ENCODE peak calls at places on chromosomes 11 and 22, in nine cellular contexts. Z, X, V, C, K, H, W, U and J are unnamed samples.
A peak's percentile ranks its signal among the peaks of the same experiment; 100 is the strongest.

GRCh38 chr22:48832592-48832991 is 995.1 kb downstream of the BRD1 start:
- DNase-seq in W (no peak), X (no peak), H (no peak), K (no peak), C (no peak), Z (no peak), U (no peak), V (no peak), J (no peak)

GRCh38 chr22:17706451-17706900 is 67.8 kb downstream of the BID start:
- DNase-seq in W (peak; percentile 52), C (no peak), Z (peak; percentile 68), H (peak; percentile 84), U (no peak), X (peak; percentile 18), K (peak; percentile 6), V (peak; percentile 18), J (no peak)

GRCh38 chr11:74371269-74372039 is 26.8 kb downstream of the PGM2L1 start:
- DNase-seq in Z (no peak), U (no peak), W (no peak), V (no peak), H (peak; percentile 54), X (no peak), K (no peak), C (no peak), J (no peak)

GRCh38 chr22:23067023-23067650 is 3.2 kb upstream of the GNAZ start:
- DNase-seq in X (peak; percentile 5), W (peak; percentile 6), K (no peak), C (peak; percentile 6), V (no peak), Z (no peak), U (peak; percentile 24), H (no peak), J (no peak)

GRCh38 chr11:35030716-35031213 is 108.2 kb upstream of the CD44 start:
- DNase-seq in H (peak; percentile 94), V (no peak), C (peak; percentile 72), U (no peak), Z (no peak), K (peak; percentile 28), W (peak; percentile 49), X (no peak), J (peak; percentile 83)

GRCh38 chr22:17266261-17266971 is 47.2 kb upstream of the ADA2 start:
- DNase-seq in V (peak; percentile 32), K (no peak), C (no peak), Z (no peak), W (peak; percentile 21), H (no peak), X (peak; percentile 33), U (peak; percentile 87), J (no peak)

GRCh38 chr22:28813772-28814518 is 13.6 kb upstream of the XBP1 start:
- DNase-seq in V (no peak), U (peak; percentile 93), K (no peak), W (peak; percentile 36), H (no peak), Z (no peak), X (peak; percentile 89), C (peak; percentile 52), J (no peak)

GRCh38 chr11:125934473-125934872 is 11.4 kb upstream of the VSIG10L2 start:
- DNase-seq in H (no peak), X (no peak), U (no peak), K (no peak), W (no peak), Z (no peak), C (no peak), V (no peak), J (peak; percentile 34)

GRCh38 chr11:11659567-11660341 is 37.9 kb upstream of the GALNT18 start:
- DNase-seq in Z (no peak), U (no peak), X (no peak), W (no peak), H (no peak), K (no peak), C (no peak), V (no peak), J (no peak)

GRCh38 chr22:42462016-42462415 is 29.8 kb upstream of the NFAM1 start:
- DNase-seq in Z (no peak), H (no peak), V (no peak), W (no peak), X (no peak), C (no peak), K (no peak), U (peak; percentile 44), J (no peak)

GRCh38 chr11:131305005-131305404 is 65.4 kb upstream of the NTM start:
- DNase-seq in U (no peak), C (no peak), K (no peak), W (no peak), Z (no peak), H (no peak), X (no peak), V (no peak), J (no peak)

GRCh38 chr11:77409046-77409445 is 64.8 kb downstream of the PAK1 start:
- DNase-seq in U (no peak), H (no peak), K (no peak), V (no peak), X (no peak), C (no peak), Z (no peak), W (no peak), J (no peak)

GRCh38 chr11:56910785-56911184 is 77.9 kb upstream of the OR5AK2 start:
- DNase-seq in W (no peak), U (no peak), K (no peak), V (no peak), H (no peak), X (no peak), Z (no peak), C (no peak), J (no peak)

GRCh38 chr11:78417175-78417887 is at the start of gene GAB2:
- DNase-seq in X (peak; percentile 44), Z (no peak), C (no peak), H (no peak), W (no peak), V (peak; percentile 24), K (no peak), U (peak; percentile 69), J (no peak)

GRCh38 chr11:61873588-61874459 is 17.5 kb downstream of the FADS3 start:
- DNase-seq in H (no peak), K (no peak), X (no peak), V (no peak), Z (no peak), W (no peak), U (no peak), C (no peak), J (no peak)

GRCh38 chr11:115920087-115920461 is 415.9 kb upstream of the CADM1 start:
- DNase-seq in W (no peak), C (no peak), X (no peak), U (no peak), H (no peak), V (no peak), Z (no peak), K (no peak), J (no peak)
- H3K4me1 ChIP-seq in W (no peaks in the 10 kb centered on the region), C (no peaks in the 10 kb centered on the region), X (peaks cover 8% of the 10 kb centered on the region), U (peaks cover 29% of the 10 kb centered on the region), H (peaks cover 6% of the 10 kb centered on the region), V (no peaks in the 10 kb centered on the region), Z (no peaks in the 10 kb centered on the region), K (no peaks in the 10 kb centered on the region), J (no peaks in the 10 kb centered on the region)

GRCh38 chr22:46072030-46072881 is 78.1 kb upstream of the PPARA start:
- DNase-seq in Z (no peak), C (peak; percentile 49), W (peak; percentile 44), K (no peak), V (peak; percentile 17), X (peak; percentile 68), H (no peak), U (peak; percentile 48), J (no peak)

GRCh38 chr22:46072981-46073682 is 77.2 kb upstream of the PPARA start:
- DNase-seq in C (no peak), Z (no peak), H (no peak), V (no peak), W (peak; percentile 14), K (no peak), X (no peak), U (peak; percentile 2), J (no peak)

GRCh38 chr22:46070722-46071450 is 79.4 kb upstream of the PPARA start:
- DNase-seq in U (peak; percentile 21), W (peak; percentile 72), H (no peak), X (peak; percentile 62), Z (no peak), C (peak; percentile 60), K (no peak), V (peak; percentile 58), J (no peak)

GRCh38 chr22:46070215-46070721 is 80.1 kb upstream of the PPARA start:
- DNase-seq in K (no peak), H (no peak), W (peak; percentile 79), Z (no peak), U (peak; percentile 25), V (peak; percentile 13), C (peak; percentile 77), X (peak; percentile 87), J (peak; percentile 87)

GRCh38 chr22:46071451-46072029 is 78.8 kb upstream of the PPARA start:
- DNase-seq in W (peak; percentile 94), Z (peak; percentile 93), U (peak; percentile 36), K (peak; percentile 72), V (peak; percentile 77), X (peak; percentile 93), H (peak; percentile 79), C (peak; percentile 95), J (peak; percentile 91)
- H3K4me1 ChIP-seq in W (peaks cover 28% of the 10 kb centered on the region), Z (no peaks in the 10 kb centered on the region), U (peaks cover 5% of the 10 kb centered on the region), K (peaks cover 57% of the 10 kb centered on the region), V (peaks cover 37% of the 10 kb centered on the region), X (peaks cover 49% of the 10 kb centered on the region), H (peaks cover 20% of the 10 kb centered on the region), C (no peaks in the 10 kb centered on the region), J (no peaks in the 10 kb centered on the region)

DNA sequence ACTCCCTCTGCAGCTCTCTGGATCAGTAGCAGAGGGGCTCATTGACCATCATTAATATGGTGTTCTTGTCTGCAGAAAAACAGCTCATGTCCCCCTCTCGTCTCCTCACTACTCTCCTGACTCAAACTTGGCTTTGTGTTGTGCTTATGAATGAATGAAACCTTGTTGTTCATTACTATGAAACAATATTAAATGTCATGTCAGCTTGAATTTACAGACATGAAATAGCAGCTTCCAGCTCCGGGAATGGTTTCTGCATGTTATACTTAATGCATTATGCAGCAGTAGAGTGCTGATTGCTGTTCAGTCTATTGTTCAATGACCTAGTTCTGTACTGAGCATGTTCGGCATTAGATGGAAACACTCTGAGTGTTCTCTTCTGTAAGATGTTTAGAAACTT is 340.6 kb downstream of the SOX6 start:
- DNase-seq in X (no peak), V (no peak), H (no peak), Z (no peak), U (no peak), W (no peak), C (no peak), K (no peak), J (no peak)
- H3K4me1 ChIP-seq in X (peaks cover 13% of the 10 kb centered on the region), V (no peaks in the 10 kb centered on the region), H (no peaks in the 10 kb centered on the region), Z (no peaks in the 10 kb centered on the region), U (no peaks in the 10 kb centered on the region), W (peaks cover 6% of the 10 kb centered on the region), C (no peaks in the 10 kb centered on the region), K (no peaks in the 10 kb centered on the region), J (no peaks in the 10 kb centered on the region)

DNA sequence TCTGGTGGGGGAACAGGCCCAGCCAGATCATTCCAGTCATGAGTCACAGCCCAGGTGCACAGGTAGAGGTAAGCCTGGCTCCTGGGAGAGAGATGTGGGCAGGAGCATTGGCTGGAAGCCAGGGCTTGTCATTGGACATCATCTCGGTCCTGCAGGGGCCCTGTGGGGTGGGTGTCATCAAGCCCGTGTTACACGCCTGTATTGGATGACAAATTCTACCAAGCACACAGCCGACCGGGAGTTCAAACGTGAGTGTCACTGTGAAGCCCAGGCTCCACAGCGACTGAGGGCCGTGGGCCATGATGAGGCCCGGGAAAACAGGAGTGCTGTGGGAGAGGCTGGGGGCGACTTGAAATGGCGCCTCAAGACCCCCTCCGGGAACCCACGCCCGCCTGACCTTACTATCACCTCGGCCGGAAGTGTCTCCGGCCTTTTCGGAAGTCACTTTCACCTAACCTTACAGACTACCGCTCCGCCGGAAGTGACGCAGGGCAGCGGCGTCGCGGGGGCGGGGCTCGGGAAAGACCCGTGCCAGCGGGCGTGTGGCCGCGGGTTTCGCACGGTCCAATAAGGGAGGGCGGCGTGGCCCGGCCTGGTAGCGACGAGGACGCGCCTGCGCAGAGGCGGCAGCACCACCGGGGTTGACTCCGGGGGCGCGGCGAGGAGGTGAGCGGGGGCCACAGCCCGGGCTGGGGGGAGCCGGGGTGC is at the start of gene FKBP2:
- DNase-seq in X (peak; percentile 98), W (peak; percentile 97), Z (peak; percentile 96), V (peak; percentile 98), K (peak; percentile 87), U (peak; percentile 97), H (peak; percentile 97), C (peak; percentile 99), J (peak; percentile 98)
- H3K4me1 ChIP-seq in X (peaks cover 78% of the 10 kb centered on the region), W (peaks cover 34% of the 10 kb centered on the region), Z (peaks cover 25% of the 10 kb centered on the region), V (peaks cover 28% of the 10 kb centered on the region), K (peaks cover 43% of the 10 kb centered on the region), U (peaks cover 20% of the 10 kb centered on the region), H (no peaks in the 10 kb centered on the region), C (no peaks in the 10 kb centered on the region), J (no peaks in the 10 kb centered on the region)